ENCODE peak calls at places on chromosomes 5 and 9, in seven cellular contexts. B is suprapubic skin; D is astrocyte of the spinal cord; V is activated naive CD8-positive, alpha-beta T cell treated with anti-CD3 and anti-CD28 coated beads, Interleukin-2, amount 50 U/mL, for 24 hours; L is amygdala; T is endodermal cell; P is non-pigmented ciliary epithelial cell. Z is an unnamed sample.

GRCh38 chr5:8934455-8934854 is 611.4 kb downstream of the SEMA5A start:
- DNase-seq in D (no peak), T (peak), V (no peak), B (no peak), L (no peak), P (no peak), Z (no peak)

GRCh38 chr9:37362430-37362829 is 60.1 kb upstream of the GRHPR start:
- DNase-seq in V (no peak), T (no peak), P (no peak), D (no peak), B (no peak), L (no peak), Z (no peak)

GRCh38 chr9:1759009-1759408 is 256.1 kb upstream of the SMARCA2 start:
- DNase-seq in P (no peak), L (no peak), D (no peak), B (no peak), T (no peak), V (no peak), Z (no peak)

GRCh38 chr9:134141906-134142305 is 6.0 kb downstream of the WDR5 start:
- DNase-seq in L (no peak), D (no peak), B (no peak), P (no peak), V (no peak), T (no peak), Z (no peak)

GRCh38 chr9:38224941-38225340 is 155.9 kb upstream of the SHB start:
- DNase-seq in T (no peak), P (no peak), B (no peak), D (no peak), L (no peak), V (no peak), Z (no peak)

GRCh38 chr5:1213508-1214162 is 11.5 kb upstream of the SLC6A18 start:
- DNase-seq in V (no peak), T (no peak), D (no peak), P (no peak), L (no peak), B (no peak), Z (no peak)

GRCh38 chr9:131078427-131079366 is 17.6 kb upstream of the AIF1L start:
- DNase-seq in D (no peak), B (no peak), V (no peak), T (no peak), L (no peak), P (no peak), Z (no peak)

GRCh38 chr9:13873212-13873611 is 440.7 kb downstream of the NFIB start:
- DNase-seq in L (no peak), D (no peak), P (no peak), T (no peak), V (no peak), B (no peak), Z (no peak)

GRCh38 chr9:131323629-131324028 is 34.1 kb downstream of the PLPP7 start:
- DNase-seq in P (no peak), L (no peak), T (no peak), B (no peak), D (no peak), V (no peak), Z (peak)

GRCh38 chr9:89696780-89697179 is 92.0 kb downstream of the GADD45G start:
- DNase-seq in D (no peak), V (no peak), P (no peak), L (no peak), B (peak), T (no peak), Z (no peak)

GRCh38 chr5:93078082-93079038 is 502.7 kb downstream of the NR2F1-AS1 start:
- DNase-seq in T (no peak), P (peak), V (no peak), L (peak), B (no peak), D (peak), Z (peak)

GRCh38 chr5:179227196-179227577 is 118.1 kb downstream of the ADAMTS2 start:
- DNase-seq in L (no peak), T (no peak), P (no peak), D (no peak), B (peak), V (no peak), Z (no peak)

GRCh38 chr5:151023651-151024050 is 3.3 kb downstream of the GPX3 start:
- DNase-seq in D (no peak), B (no peak), T (no peak), P (no peak), L (no peak), V (no peak), Z (peak)

GRCh38 chr5:126195410-126196100 is 227.7 kb upstream of the GRAMD2B start:
- DNase-seq in P (no peak), T (no peak), V (no peak), B (no peak), D (peak), L (no peak), Z (no peak)

GRCh38 chr5:59768204-59769040 is 125.1 kb downstream of the PDE4D start:
- DNase-seq in V (peak), T (peak), B (no peak), L (no peak), P (no peak), D (peak), Z (peak)

GRCh38 chr5:175560011-175560410 is 81.7 kb downstream of the SFXN1 start:
- DNase-seq in D (no peak), B (no peak), V (no peak), P (no peak), L (no peak), T (no peak), Z (no peak)

GRCh38 chr9:79028101-79028500 is 543.7 kb upstream of the TLE4 start:
- DNase-seq in B (no peak), V (no peak), D (peak), T (no peak), L (no peak), P (no peak), Z (no peak)

GRCh38 chr5:150485770-150486401 is 22.0 kb upstream of the NDST1 start:
- DNase-seq in T (peak), L (peak), V (peak), D (no peak), P (no peak), B (no peak), Z (peak)

GRCh38 chr9:135403733-135404450 is 75.7 kb upstream of the PPP1R26 start:
- DNase-seq in B (no peak), D (no peak), P (no peak), L (no peak), V (no peak), T (no peak), Z (no peak)

GRCh38 chr5:161847896-161848510 is at the start of gene GABRA1:
- DNase-seq in P (no peak), T (peak), B (no peak), D (no peak), V (no peak), L (no peak), Z (no peak)

GRCh38 chr5:30991462-30991861 is 202.0 kb upstream of the CDH6 start:
- DNase-seq in T (no peak), D (peak), B (no peak), L (no peak), P (no peak), V (no peak), Z (no peak)

GRCh38 chr9:93595861-93596365 is 19.5 kb downstream of the PHF2 start:
- DNase-seq in T (peak), L (no peak), V (no peak), B (peak), P (no peak), D (no peak), Z (no peak)

GRCh38 chr9:136119259-136120118 is 814 bp upstream of the TMEM250 start:
- DNase-seq in P (no peak), V (peak), B (no peak), L (no peak), T (peak), D (peak), Z (no peak)

GRCh38 chr9:33818832-33819500 is 2.0 kb downstream of the UBE2R2 start:
- DNase-seq in L (no peak), B (no peak), T (no peak), D (peak), P (no peak), V (no peak), Z (no peak)

GRCh38 chr5:88938488-88938887 is 55.5 kb upstream of the MEF2C start:
- DNase-seq in D (no peak), V (no peak), B (no peak), L (no peak), T (no peak), P (no peak), Z (no peak)

GRCh38 chr5:134504629-134505300 is 20.7 kb upstream of the JADE2 start:
- DNase-seq in V (no peak), P (no peak), T (no peak), D (no peak), L (no peak), B (peak), Z (no peak)

GRCh38 chr9:85064811-85065371 is 395.4 kb downstream of the NTRK2 start:
- DNase-seq in L (no peak), B (no peak), V (no peak), D (no peak), P (no peak), T (peak), Z (no peak)

GRCh38 chr5:31692561-31693221 is 53.8 kb downstream of the PDZD2 start:
- DNase-seq in T (no peak), P (no peak), D (no peak), L (peak), B (no peak), V (no peak), Z (no peak)

GRCh38 chr9:115593587-115594091 is 475.7 kb upstream of the TNC start:
- DNase-seq in P (no peak), D (peak), T (peak), B (no peak), L (no peak), V (no peak), Z (peak)

GRCh38 chr9:129489838-129490582 is 130.9 kb downstream of the C9orf50 start:
- DNase-seq in B (no peak), D (peak), P (no peak), L (no peak), V (peak), T (no peak), Z (no peak)

GRCh38 chr9:96510258-96510657 is 60.3 kb downstream of the HABP4 start:
- DNase-seq in L (no peak), T (no peak), V (no peak), D (no peak), B (no peak), P (no peak), Z (no peak)